ENCODE peak calls at places on chromosomes 7 and 10, in four cellular contexts. G, D, V and I are unnamed samples.

GRCh38 chr7:24884401-24884800 is 95.6 kb downstream of the OSBPL3 start:
- DNase-seq in G (no peak), D (no peak), V (no peak), I (no peak)

GRCh38 chr10:132994371-132994796 is 52.0 kb upstream of the CFAP46 start:
- DNase-seq in G (no peak), D (no peak), V (no peak), I (no peak)

GRCh38 chr7:77734590-77735421 is 38.5 kb downstream of the RSBN1L start:
- DNase-seq in G (no peak), D (no peak), V (no peak), I (no peak)

GRCh38 chr7:86964973-86965726 is 94.3 kb downstream of the ELAPOR2 start:
- DNase-seq in G (no peak), D (no peak), V (no peak), I (no peak)

GRCh38 chr7:71511361-71511807 is 379.4 kb downstream of the GALNT17 start:
- DNase-seq in G (no peak), D (no peak), V (peak), I (no peak)

GRCh38 chr7:43871064-43871463 is 1.7 kb upstream of the MRPS24 start:
- DNase-seq in G (no peak), D (no peak), V (no peak), I (no peak)

GRCh38 chr10:11107953-11108352 is 90.3 kb downstream of the CELF2 start:
- DNase-seq in G (peak), D (no peak), V (no peak), I (no peak)

GRCh38 chr7:28573059-28573553 is 160.8 kb downstream of the CREB5 start:
- DNase-seq in G (peak), D (no peak), V (no peak), I (no peak)

GRCh38 chr10:31961264-31961663 is 32.6 kb upstream of the ARHGAP12 start:
- DNase-seq in G (no peak), D (no peak), V (no peak), I (no peak)

GRCh38 chr7:73937014-73937413 is 76.1 kb downstream of the TMEM270 start:
- DNase-seq in G (no peak), D (no peak), V (no peak), I (no peak)

GRCh38 chr10:97109562-97109961 is 76.2 kb downstream of the SLIT1 start:
- DNase-seq in G (no peak), D (no peak), V (no peak), I (no peak)

GRCh38 chr10:11515596-11516418 is 95.6 kb downstream of the USP6NL start:
- DNase-seq in G (peak), D (peak), V (no peak), I (peak)

GRCh38 chr7:48617988-48618387 is 306.4 kb upstream of the CDC14C start:
- DNase-seq in G (no peak), D (no peak), V (no peak), I (no peak)

GRCh38 chr7:24757799-24758275 is 573 bp upstream of the GSDME start:
- DNase-seq in G (peak), D (no peak), V (no peak), I (no peak)

GRCh38 chr10:24706479-24707118 is 17.1 kb downstream of the ARHGAP21 start:
- DNase-seq in G (peak), D (no peak), V (no peak), I (no peak)

GRCh38 chr10:36574212-36574611 is 551.2 kb upstream of the ANKRD30A start:
- DNase-seq in G (no peak), D (no peak), V (no peak), I (no peak)

GRCh38 chr10:11578802-11579255 is 32.6 kb downstream of the USP6NL start:
- DNase-seq in G (no peak), D (no peak), V (no peak), I (peak)

GRCh38 chr7:92177362-92177761 is 1.6 kb downstream of the LRRD1 start:
- DNase-seq in G (no peak), D (no peak), V (no peak), I (no peak)

DNA sequence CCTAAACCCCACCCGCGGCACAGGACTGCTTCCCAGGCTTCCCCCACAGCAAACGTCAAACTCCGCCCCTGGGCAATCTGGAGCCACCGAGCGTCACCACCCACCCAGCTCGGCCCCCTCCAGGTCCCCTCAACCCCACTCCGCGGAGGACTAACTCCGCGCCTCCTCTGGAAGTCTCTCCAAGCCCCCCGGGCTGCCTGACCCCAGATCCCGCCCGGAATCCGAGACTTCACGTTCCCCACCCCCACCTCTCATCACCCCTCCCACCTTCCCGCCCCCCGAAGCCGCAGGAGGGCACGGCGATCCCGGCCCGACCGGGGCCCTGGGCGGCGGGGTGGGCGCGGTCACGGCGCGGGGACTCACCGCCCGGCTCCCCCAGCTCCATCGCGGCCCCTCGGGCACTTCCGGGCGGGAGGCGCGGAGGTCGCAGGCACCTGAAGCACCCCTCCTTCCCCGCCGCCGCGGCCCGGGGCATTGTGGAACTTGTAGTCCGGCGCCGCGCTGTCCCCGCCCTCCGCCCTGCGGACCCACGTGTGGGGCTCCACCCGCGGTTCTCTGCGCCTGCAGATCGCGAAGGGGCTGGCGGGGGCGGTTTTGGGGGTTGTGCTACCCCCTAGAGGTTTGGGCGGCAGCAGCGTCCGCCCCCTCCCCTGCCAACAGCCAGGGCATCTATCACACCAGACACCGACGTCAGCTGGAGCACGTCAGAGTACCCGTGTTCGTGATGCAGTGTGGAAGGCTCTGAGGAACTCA is at the start of gene TMUB1:
- DNase-seq in G (peak), D (peak), V (peak), I (no peak)
- TF ChIP-seq RAD21 in G (no peak), D (no peak), V (no peak), I (no peak)

GRCh38 chr7:1843271-1843861 is 173.3 kb downstream of the ELFN1 start:
- DNase-seq in G (no peak), D (no peak), V (no peak), I (no peak)
- TF ChIP-seq NRF1 in G (no peak), D (no peak), V (no peak), I (no peak)

DNA sequence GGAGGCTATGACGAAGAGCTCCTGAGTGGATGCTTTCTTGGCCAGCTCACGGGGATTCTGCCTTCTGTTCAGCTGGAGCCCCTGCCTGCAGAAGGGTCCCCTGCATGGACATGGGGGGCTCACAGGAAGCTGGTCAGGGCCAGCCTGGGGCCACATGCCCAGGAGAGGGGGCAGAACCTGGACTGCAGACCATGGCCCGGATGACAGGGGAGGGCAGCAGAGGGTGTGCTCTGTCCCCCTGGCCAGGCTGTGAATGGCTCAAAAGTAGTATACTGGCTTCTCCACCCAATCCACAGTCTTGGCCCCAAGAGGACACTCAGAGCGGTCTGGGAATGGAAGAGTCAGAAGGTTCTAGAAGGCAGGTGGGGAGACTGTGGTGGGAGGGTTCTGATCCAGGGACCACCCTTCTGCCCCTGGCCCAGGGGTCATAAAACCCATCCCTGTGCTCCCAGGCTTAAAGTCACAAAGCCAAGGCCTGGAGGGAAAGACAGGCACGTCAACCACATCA is 40.3 kb downstream of the PPIF start:
- DNase-seq in G (peak), D (no peak), V (peak), I (no peak)
- TF ChIP-seq RAD21 in G (no peak), D (no peak), V (no peak), I (no peak)

DNA sequence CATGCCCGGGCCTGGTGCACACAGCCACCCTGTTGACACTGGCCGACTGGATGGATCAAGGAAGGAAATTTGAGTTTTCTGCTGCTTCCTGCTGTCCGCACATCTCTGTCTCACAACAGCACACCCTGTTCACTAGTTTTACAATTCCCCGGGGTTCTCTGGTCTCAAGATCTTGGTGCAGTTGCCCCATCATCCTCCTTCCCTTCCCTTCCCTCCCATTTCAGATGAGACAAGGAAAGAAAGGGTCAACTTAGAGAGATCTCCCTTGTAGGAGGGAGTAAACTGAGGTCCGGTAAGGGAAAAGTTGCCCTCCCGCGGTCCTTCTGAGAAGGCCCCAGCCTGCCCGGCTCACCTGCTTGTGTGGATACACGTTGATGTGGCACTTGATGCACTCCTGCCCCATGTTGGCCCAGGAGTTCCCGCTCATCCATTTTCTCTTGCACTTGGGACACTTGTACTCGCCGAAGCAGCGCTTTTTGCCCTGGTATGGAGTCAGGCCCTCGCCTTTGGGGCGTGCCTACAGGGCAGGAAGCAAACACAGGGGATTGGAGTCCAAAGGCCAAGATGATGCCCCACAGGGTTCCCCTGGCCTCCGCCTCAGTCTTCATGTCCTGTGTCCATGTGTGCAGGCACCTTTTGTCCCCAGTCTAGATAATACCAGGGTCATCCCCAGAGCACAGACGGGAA is 46.8 kb downstream of the PPIF start:
- DNase-seq in G (no peak), D (no peak), V (no peak), I (no peak)
- TF ChIP-seq NRF1 in G (no peak), D (no peak), V (no peak), I (no peak)

GRCh38 chr7:96304573-96304972 is 17.3 kb downstream of the SLC25A13 start:
- DNase-seq in G (no peak), D (no peak), V (no peak), I (no peak)
- TF ChIP-seq RAD21 in G (no peak), D (no peak), V (no peak), I (no peak)

GRCh38 chr7:34039033-34039432 is 133.7 kb downstream of the BMPER start:
- DNase-seq in G (no peak), D (no peak), V (no peak), I (no peak)
- TF ChIP-seq NRF1 in G (no peak), D (no peak), V (no peak), I (no peak)

GRCh38 chr10:17713133-17713532 is 38.9 kb upstream of the TMEM236 start:
- DNase-seq in G (peak), D (no peak), V (no peak), I (no peak)
- TF ChIP-seq RAD21 in G (no peak), D (no peak), V (no peak), I (no peak)

DNA sequence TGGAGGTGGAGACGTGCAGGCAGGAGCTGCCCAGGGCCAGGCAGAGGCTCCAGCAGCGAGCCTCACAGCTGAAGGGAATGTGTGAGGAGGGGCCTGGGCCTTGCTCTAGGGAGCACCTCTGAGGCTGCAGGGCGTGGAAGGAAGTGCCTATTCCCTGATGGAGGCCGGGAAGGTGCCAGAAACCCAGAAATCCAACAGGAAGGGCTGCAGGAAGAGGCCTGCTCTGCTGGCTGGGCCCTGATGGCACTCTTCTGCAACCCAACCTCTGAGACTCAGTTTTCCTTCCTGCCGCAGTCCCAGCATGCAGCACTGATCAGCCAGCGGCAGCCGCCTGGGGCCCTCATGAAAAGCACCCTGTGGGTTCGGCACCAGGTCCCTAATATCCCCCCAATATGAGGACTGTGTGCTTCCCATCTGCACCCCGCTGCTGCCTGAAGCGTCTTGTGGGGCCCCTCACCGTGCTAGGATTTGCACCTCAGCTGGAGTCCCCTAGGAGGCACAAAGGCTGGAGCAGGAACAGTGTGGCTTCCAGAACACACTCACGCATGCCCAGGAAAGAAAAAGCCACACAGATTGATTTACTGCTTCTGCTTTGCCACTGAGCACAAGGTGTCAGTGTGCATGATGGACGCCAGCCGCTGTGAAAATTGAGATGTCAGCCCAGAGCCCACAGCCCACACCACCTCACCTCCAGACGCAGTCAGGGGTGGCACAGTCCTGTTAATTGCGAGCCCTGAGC is 15.8 kb downstream of the RASGEF1A start:
- DNase-seq in G (no peak), D (no peak), V (no peak), I (no peak)
- TF ChIP-seq NRF1 in G (no peak), D (peak), V (no peak), I (no peak)